ENCODE peak calls at places on chromosomes 11 and 22, in ten cellular contexts. X is skeletal muscle cell, B is cardiac fibroblast, Y is anterior cingulate cortex, W is kidney, O is fibroblast of mammary gland, G is psoas muscle, F is RKO, M is H4, I is lower lobe of right lung. D is an unnamed sample.

GRCh38 chr11:130103296-130103814 is 33.7 kb downstream of the APLP2 start:
- DNase-seq in X (peak), B (peak), Y (no peak), W (no peak), O (peak), G (no peak), F (peak), M (peak), I (no peak), D (peak)

GRCh38 chr22:25362215-25362882 is 142.9 kb downstream of the CRYBB2 start:
- DNase-seq in X (peak), B (peak), Y (peak), W (peak), O (peak), G (peak), F (peak), M (no peak), I (peak), D (peak)

GRCh38 chr11:79902493-79902892 is 461.7 kb upstream of the TENM4 start:
- DNase-seq in X (peak), B (peak), Y (no peak), W (no peak), O (peak), G (no peak), F (no peak), M (no peak), I (no peak), D (peak)

GRCh38 chr11:3867209-3868071 is 12.0 kb downstream of the STIM1 start:
- DNase-seq in X (no peak), B (peak), Y (no peak), W (no peak), O (peak), G (no peak), F (no peak), M (no peak), I (no peak), D (no peak)

GRCh38 chr22:19057999-19058491 is 64.2 kb downstream of the DGCR2 start:
- DNase-seq in X (no peak), B (no peak), Y (no peak), W (peak), O (no peak), G (no peak), F (no peak), M (no peak), I (peak), D (no peak)

GRCh38 chr11:126416542-126417090 is 61.1 kb downstream of the ST3GAL4 start:
- DNase-seq in X (peak), B (peak), Y (peak), W (peak), O (peak), G (peak), F (peak), M (no peak), I (peak), D (peak)

GRCh38 chr11:726278-726915 is 20.4 kb downstream of the EPS8L2 start:
- DNase-seq in X (no peak), B (peak), Y (no peak), W (peak), O (peak), G (peak), F (no peak), M (no peak), I (peak), D (peak)

GRCh38 chr11:2382927-2383822 is 6.1 kb downstream of the CD81 start:
- DNase-seq in X (no peak), B (peak), Y (no peak), W (peak), O (peak), G (peak), F (no peak), M (no peak), I (no peak), D (no peak)

GRCh38 chr11:81725691-81726090 is 1008.0 kb downstream of the FAM181B start:
- DNase-seq in X (peak), B (peak), Y (no peak), W (no peak), O (peak), G (no peak), F (peak), M (peak), I (no peak), D (peak)

GRCh38 chr11:120660024-120660565 is 148.5 kb downstream of the GRIK4 start:
- DNase-seq in X (no peak), B (peak), Y (no peak), W (no peak), O (peak), G (no peak), F (peak), M (peak), I (no peak), D (peak)

GRCh38 chr11:102120006-102120405 is 9.8 kb downstream of the YAP1 start:
- DNase-seq in X (no peak), B (peak), Y (no peak), W (no peak), O (peak), G (no peak), F (no peak), M (peak), I (no peak), D (peak)

GRCh38 chr11:112274007-112274783 is 13.5 kb upstream of the PLET1 start:
- DNase-seq in X (no peak), B (no peak), Y (no peak), W (no peak), O (no peak), G (no peak), F (no peak), M (no peak), I (no peak), D (no peak)

GRCh38 chr11:68773521-68774187 is 22.3 kb upstream of the TESMIN start:
- DNase-seq in X (no peak), B (peak), Y (no peak), W (peak), O (peak), G (no peak), F (no peak), M (no peak), I (no peak), D (peak)

GRCh38 chr11:124415356-124415923 is 9.2 kb downstream of the OR8B4 start:
- DNase-seq in X (peak), B (peak), Y (no peak), W (no peak), O (peak), G (no peak), F (peak), M (peak), I (no peak), D (peak)

GRCh38 chr11:5596611-5597201 is at the start of gene TRIM6:
- DNase-seq in X (no peak), B (peak), Y (no peak), W (peak), O (peak), G (peak), F (no peak), M (peak), I (peak), D (peak)

GRCh38 chr11:2738551-2739431 is 39.0 kb upstream of the KCNQ1OT1 start:
- DNase-seq in X (no peak), B (no peak), Y (no peak), W (peak), O (no peak), G (peak), F (no peak), M (no peak), I (no peak), D (no peak)

GRCh38 chr11:102615077-102615893 is 9.8 kb downstream of the MMP20 start:
- DNase-seq in X (no peak), B (no peak), Y (no peak), W (no peak), O (no peak), G (no peak), F (no peak), M (no peak), I (no peak), D (no peak)

GRCh38 chr11:29773656-29774264 is 243.1 kb downstream of the KCNA4 start:
- DNase-seq in X (peak), B (peak), Y (no peak), W (no peak), O (peak), G (no peak), F (no peak), M (no peak), I (no peak), D (peak)

GRCh38 chr11:86632499-86633269 is 39.7 kb downstream of the ME3 start:
- DNase-seq in X (peak), B (peak), Y (no peak), W (no peak), O (peak), G (peak), F (peak), M (peak), I (no peak), D (peak)

GRCh38 chr22:43884600-43885318 is 7.1 kb downstream of the PNPLA5 start:
- DNase-seq in X (no peak), B (peak), Y (peak), W (peak), O (peak), G (peak), F (peak), M (no peak), I (peak), D (peak)

GRCh38 chr11:128226106-128226716 is 361.1 kb downstream of the ETS1 start:
- DNase-seq in X (no peak), B (no peak), Y (no peak), W (no peak), O (no peak), G (no peak), F (no peak), M (no peak), I (no peak), D (no peak)

GRCh38 chr22:43114958-43115357 is 4.4 kb downstream of the BIK start:
- DNase-seq in X (no peak), B (no peak), Y (no peak), W (no peak), O (no peak), G (no peak), F (no peak), M (no peak), I (no peak), D (no peak)

GRCh38 chr11:6298605-6299004 is 21.7 kb downstream of the CAVIN3 start:
- DNase-seq in X (no peak), B (peak), Y (no peak), W (no peak), O (peak), G (peak), F (peak), M (peak), I (no peak), D (peak)

GRCh38 chr22:50507421-50507990 is at the start of gene LMF2:
- DNase-seq in X (no peak), B (no peak), Y (peak), W (peak), O (no peak), G (peak), F (peak), M (peak), I (peak), D (no peak)

GRCh38 chr11:121421149-121421906 is 30.8 kb upstream of the SORL1 start:
- DNase-seq in X (no peak), B (no peak), Y (no peak), W (no peak), O (no peak), G (no peak), F (peak), M (peak), I (no peak), D (peak)

GRCh38 chr22:32158712-32159533 is at the start of gene C22orf42:
- DNase-seq in X (no peak), B (no peak), Y (no peak), W (no peak), O (no peak), G (no peak), F (no peak), M (no peak), I (no peak), D (no peak)

GRCh38 chr22:32858957-32859356 is 57.5 kb downstream of the TIMP3 start:
- DNase-seq in X (no peak), B (no peak), Y (no peak), W (no peak), O (no peak), G (no peak), F (no peak), M (no peak), I (no peak), D (no peak)

GRCh38 chr22:41974691-41975290 is 5.5 kb downstream of the SEPTIN3 start:
- DNase-seq in X (no peak), B (no peak), Y (no peak), W (no peak), O (no peak), G (no peak), F (no peak), M (no peak), I (no peak), D (no peak)

GRCh38 chr11:124277207-124277606 is 21.0 kb downstream of the OR8G5 start:
- DNase-seq in X (no peak), B (no peak), Y (no peak), W (peak), O (no peak), G (no peak), F (no peak), M (no peak), I (no peak), D (no peak)

GRCh38 chr11:117874910-117875396 is 1.5 kb downstream of the FXYD6 start:
- DNase-seq in X (no peak), B (no peak), Y (no peak), W (no peak), O (no peak), G (no peak), F (no peak), M (no peak), I (no peak), D (no peak)

GRCh38 chr22:28884754-28885375 is 1.5 kb downstream of the ZNRF3 start:
- DNase-seq in X (no peak), B (no peak), Y (no peak), W (no peak), O (no peak), G (no peak), F (peak), M (no peak), I (no peak), D (no peak)

GRCh38 chr11:113082501-113082900 is 121.3 kb downstream of the NCAM1 start:
- DNase-seq in X (no peak), B (no peak), Y (no peak), W (no peak), O (no peak), G (no peak), F (no peak), M (no peak), I (no peak), D (no peak)

GRCh38 chr22:42072606-42073330 is 1.3 kb upstream of the PHETA2 start:
- DNase-seq in X (no peak), B (no peak), Y (no peak), W (no peak), O (no peak), G (no peak), F (peak), M (no peak), I (no peak), D (no peak)

D was measured in fibroblast of lung.